ENCODE peak calls at places on chromosomes 3 and 15, in four cellular contexts. One of them, this sample, is unnamed.

GRCh38 chr3:160291290-160291908 is 66.2 kb downstream of the C3orf80 start:
- DNase-seq in epithelial cell of esophagus: no peak
- DNase-seq in mucosa of descending colon: peak
- DNase-seq in HL-60: no peak
- DNase-seq in this sample: peak

GRCh38 chr3:135238201-135238600 is 443.1 kb downstream of the EPHB1 start:
- DNase-seq in epithelial cell of esophagus: no peak
- DNase-seq in mucosa of descending colon: no peak
- DNase-seq in HL-60: no peak
- DNase-seq in this sample: no peak

GRCh38 chr3:99706410-99706809 is 68.0 kb downstream of the COL8A1 start:
- DNase-seq in epithelial cell of esophagus: no peak
- DNase-seq in mucosa of descending colon: peak
- DNase-seq in HL-60: no peak
- DNase-seq in this sample: no peak

GRCh38 chr3:90016492-90017065 is 909.2 kb downstream of the EPHA3 start:
- DNase-seq in epithelial cell of esophagus: peak
- DNase-seq in mucosa of descending colon: no peak
- DNase-seq in HL-60: no peak
- DNase-seq in this sample: no peak

GRCh38 chr3:8324727-8325126 is 176.9 kb upstream of the LMCD1 start:
- DNase-seq in epithelial cell of esophagus: peak
- DNase-seq in mucosa of descending colon: peak
- DNase-seq in HL-60: no peak
- DNase-seq in this sample: no peak

GRCh38 chr15:87527416-87527815 is 729.1 kb downstream of the NTRK3 start:
- DNase-seq in epithelial cell of esophagus: peak
- DNase-seq in mucosa of descending colon: no peak
- DNase-seq in HL-60: no peak
- DNase-seq in this sample: no peak

GRCh38 chr3:128555098-128555825 is 62.3 kb upstream of the GATA2 start:
- DNase-seq in epithelial cell of esophagus: no peak
- DNase-seq in mucosa of descending colon: no peak
- DNase-seq in HL-60: peak
- DNase-seq in this sample: peak

GRCh38 chr3:116444819-116445290 is 432 bp downstream of the LSAMP start:
- DNase-seq in epithelial cell of esophagus: no peak
- DNase-seq in mucosa of descending colon: peak
- DNase-seq in HL-60: no peak
- DNase-seq in this sample: no peak

GRCh38 chr3:143291826-143292447 is 172.4 kb downstream of the CHST2 start:
- DNase-seq in epithelial cell of esophagus: peak
- DNase-seq in mucosa of descending colon: no peak
- DNase-seq in HL-60: no peak
- DNase-seq in this sample: no peak

GRCh38 chr3:67083277-67083676 is 85.2 kb downstream of the KBTBD8 start:
- DNase-seq in epithelial cell of esophagus: peak
- DNase-seq in mucosa of descending colon: peak
- DNase-seq in HL-60: peak
- DNase-seq in this sample: no peak

GRCh38 chr15:67840747-67841634 is 1.1 kb upstream of the RNU6-1 start:
- DNase-seq in epithelial cell of esophagus: no peak
- DNase-seq in mucosa of descending colon: peak
- DNase-seq in HL-60: no peak
- DNase-seq in this sample: no peak

GRCh38 chr15:67762610-67763368 is 62.5 kb upstream of the SKOR1 start:
- DNase-seq in epithelial cell of esophagus: no peak
- DNase-seq in mucosa of descending colon: no peak
- DNase-seq in HL-60: no peak
- DNase-seq in this sample: no peak

GRCh38 chr15:101510212-101511197 is 21.0 kb upstream of the PCSK6 start:
- DNase-seq in epithelial cell of esophagus: no peak
- DNase-seq in mucosa of descending colon: peak
- DNase-seq in HL-60: peak
- DNase-seq in this sample: no peak

GRCh38 chr3:143751643-143752178 is 96.6 kb downstream of the SLC9A9 start:
- DNase-seq in epithelial cell of esophagus: no peak
- DNase-seq in mucosa of descending colon: no peak
- DNase-seq in HL-60: no peak
- DNase-seq in this sample: no peak

GRCh38 chr15:89781055-89781454 is 4.9 kb downstream of the MESP2 start:
- DNase-seq in epithelial cell of esophagus: peak
- DNase-seq in mucosa of descending colon: peak
- DNase-seq in HL-60: no peak
- DNase-seq in this sample: peak

GRCh38 chr3:14539384-14540208 is 546 bp downstream of the GRIP2 start:
- DNase-seq in epithelial cell of esophagus: no peak
- DNase-seq in mucosa of descending colon: no peak
- DNase-seq in HL-60: no peak
- DNase-seq in this sample: no peak

GRCh38 chr15:85748729-85749128 is 46.0 kb downstream of the KLHL25 start:
- DNase-seq in epithelial cell of esophagus: no peak
- DNase-seq in mucosa of descending colon: no peak
- DNase-seq in HL-60: no peak
- DNase-seq in this sample: no peak

GRCh38 chr3:32325957-32326356 is 65.7 kb upstream of the CMTM7 start:
- DNase-seq in epithelial cell of esophagus: peak
- DNase-seq in mucosa of descending colon: no peak
- DNase-seq in HL-60: no peak
- DNase-seq in this sample: no peak

GRCh38 chr3:46844851-46845250 is 18.4 kb downstream of the MYL3 start:
- DNase-seq in epithelial cell of esophagus: no peak
- DNase-seq in mucosa of descending colon: no peak
- DNase-seq in HL-60: no peak
- DNase-seq in this sample: no peak

GRCh38 chr15:69916169-69916785 is 181.4 kb downstream of the TLE3 start:
- DNase-seq in epithelial cell of esophagus: no peak
- DNase-seq in mucosa of descending colon: no peak
- DNase-seq in HL-60: no peak
- DNase-seq in this sample: no peak

GRCh38 chr3:134058728-134059601 is 29.2 kb upstream of the SLCO2A1 start:
- DNase-seq in epithelial cell of esophagus: no peak
- DNase-seq in mucosa of descending colon: no peak
- DNase-seq in HL-60: no peak
- DNase-seq in this sample: no peak

GRCh38 chr3:143972155-143972494 is 502 bp downstream of the DIPK2A start:
- DNase-seq in epithelial cell of esophagus: no peak
- DNase-seq in mucosa of descending colon: no peak
- DNase-seq in HL-60: no peak
- DNase-seq in this sample: no peak

GRCh38 chr3:170321326-170322034 is 36.0 kb upstream of the SKIL start:
- DNase-seq in epithelial cell of esophagus: peak
- DNase-seq in mucosa of descending colon: no peak
- DNase-seq in HL-60: peak
- DNase-seq in this sample: no peak

GRCh38 chr3:154210986-154211385 is 89.8 kb downstream of the ARHGEF26 start:
- DNase-seq in epithelial cell of esophagus: no peak
- DNase-seq in mucosa of descending colon: no peak
- DNase-seq in HL-60: no peak
- DNase-seq in this sample: no peak

GRCh38 chr15:68447976-68448755 is 16.2 kb upstream of the ITGA11 start:
- DNase-seq in epithelial cell of esophagus: no peak
- DNase-seq in mucosa of descending colon: no peak
- DNase-seq in HL-60: no peak
- DNase-seq in this sample: no peak

GRCh38 chr15:32641517-32642059 is at the start of gene SCG5:
- DNase-seq in epithelial cell of esophagus: peak
- DNase-seq in mucosa of descending colon: peak
- DNase-seq in HL-60: no peak
- DNase-seq in this sample: no peak

This sample was measured in right lobe of liver.